ENCODE peak calls at places on chromosome 12, in four cellular contexts. D is neuronal stem cell, I is breast epithelium, B is GM23248. P is an unnamed sample. For H3K36me3, H3K27me3 and H3K4me1, the result is how much of the 10 kb centered on the place peaks cover.

GRCh38 chr12:123960856-123961255 is 11.8 kb downstream of the CCDC92 start:
- DNase-seq in B (no peak), D (no peak), I (no peak), P (peak)

GRCh38 chr12:47837190-47838171 is 17.8 kb upstream of the HDAC7 start:
- DNase-seq in I (peak), D (peak), B (peak), P (peak)

GRCh38 chr12:6903712-6904111 is 910 bp upstream of the LRRC23 start:
- DNase-seq in D (no peak), I (no peak), B (no peak), P (no peak)

GRCh38 chr12:82174936-82175335 is 183.3 kb downstream of the CCDC59 start:
- DNase-seq in I (no peak), B (no peak), D (no peak), P (no peak)

GRCh38 chr12:102421801-102422583 is 58.4 kb downstream of the IGF1 start:
- DNase-seq in I (no peak), D (no peak), B (no peak), P (no peak)

GRCh38 chr12:73935817-73936216 is 601.8 kb upstream of the ATXN7L3B start:
- DNase-seq in B (no peak), D (no peak), I (no peak), P (peak)

GRCh38 chr12:124904306-124905098 is 9.9 kb downstream of the UBC start:
- DNase-seq in B (peak), D (no peak), I (peak), P (peak)

GRCh38 chr12:31245822-31246469 is 80.0 kb downstream of the SINHCAF start:
- DNase-seq in B (no peak), D (no peak), I (no peak), P (no peak)

GRCh38 chr12:115230576-115230975 is 546.6 kb upstream of the TBX3 start:
- DNase-seq in D (no peak), B (no peak), I (no peak), P (no peak)

GRCh38 chr12:68263366-68263765 is 10.0 kb upstream of the IL22 start:
- DNase-seq in B (peak), I (no peak), D (no peak), P (peak)

GRCh38 chr12:90036641-90037040 is 328.0 kb upstream of the ATP2B1 start:
- DNase-seq in D (no peak), B (peak), I (no peak), P (no peak)

GRCh38 chr12:19036673-19037357 is 92.7 kb upstream of the PLEKHA5 start:
- DNase-seq in D (no peak), B (peak), I (no peak), P (no peak)

GRCh38 chr12:70660620-70661219 is 23.5 kb upstream of the PTPRB start:
- DNase-seq in D (no peak), B (peak), I (no peak), P (no peak)

GRCh38 chr12:13205809-13206559 is 9.5 kb downstream of the EMP1 start:
- DNase-seq in D (no peak), B (peak), I (no peak), P (peak)

GRCh38 chr12:84632556-84632955 is 280.0 kb downstream of the SLC6A15 start:
- DNase-seq in I (no peak), B (no peak), D (no peak), P (peak)

GRCh38 chr12:49264466-49264872 is 413 bp upstream of the TUBA1C start:
- DNase-seq in D (no peak), B (peak), I (no peak), P (peak)

GRCh38 chr12:13450231-13451080 is 253.9 kb downstream of the EMP1 start:
- DNase-seq in I (no peak), D (no peak), B (no peak), P (no peak)

GRCh38 chr12:41979574-41979973 is 165.1 kb downstream of the GXYLT1 start:
- DNase-seq in B (no peak), D (no peak), I (no peak), P (no peak)

GRCh38 chr12:73973486-73973885 is 564.1 kb upstream of the ATXN7L3B start:
- DNase-seq in B (no peak), I (no peak), D (no peak), P (no peak)

GRCh38 chr12:45572114-45572513 is 157.4 kb upstream of the ARID2 start:
- DNase-seq in I (no peak), D (no peak), B (no peak), P (no peak)

GRCh38 chr12:42790761-42791151 is 201.2 kb upstream of the PRICKLE1 start:
- DNase-seq in I (no peak), B (peak), D (no peak), P (peak)

GRCh38 chr12:116659771-116660481 is 77.9 kb downstream of the SPRING1 start:
- DNase-seq in D (no peak), I (no peak), B (peak), P (no peak)

GRCh38 chr12:117034691-117035090 is 64.5 kb downstream of the TESC start:
- DNase-seq in D (no peak), I (no peak), B (no peak), P (no peak)

GRCh38 chr12:98185606-98186005 is 329.8 kb upstream of the TMPO start:
- DNase-seq in D (no peak), I (no peak), B (no peak), P (no peak)

GRCh38 chr12:129840145-129840884 is 63.5 kb downstream of the TMEM132D start:
- DNase-seq in I (no peak), B (no peak), D (no peak), P (no peak)

GRCh38 chr12:73308747-73309146 is 1036.6 kb downstream of the TRHDE start:
- DNase-seq in B (no peak), I (no peak), D (no peak), P (no peak)

GRCh38 chr12:80778005-80778541 is 61.4 kb downstream of the MYF5 start:
- DNase-seq in D (no peak), B (peak), I (no peak), P (peak)

GRCh38 chr12:46221255-46222128 is 47.4 kb downstream of the SLC38A1 start:
- DNase-seq in I (no peak), D (no peak), B (peak), P (peak)

GRCh38 chr12:111443586-111443985 is 37.9 kb downstream of the SH2B3 start:
- DNase-seq in B (peak), D (no peak), I (no peak), P (no peak)

GRCh38 chr12:6326316-6326959 is 15.4 kb downstream of the TNFRSF1A start:
- DNase-seq in D (no peak), I (no peak), B (peak), P (no peak)

GRCh38 chr12:57954768-57955167 is 13.4 kb downstream of the ATP23 start:
- DNase-seq in B (no peak), I (no peak), D (no peak), P (peak)
- H3K36me3 ChIP-seq in B (under half), I (under half), D (under half), P (under half)

DNA sequence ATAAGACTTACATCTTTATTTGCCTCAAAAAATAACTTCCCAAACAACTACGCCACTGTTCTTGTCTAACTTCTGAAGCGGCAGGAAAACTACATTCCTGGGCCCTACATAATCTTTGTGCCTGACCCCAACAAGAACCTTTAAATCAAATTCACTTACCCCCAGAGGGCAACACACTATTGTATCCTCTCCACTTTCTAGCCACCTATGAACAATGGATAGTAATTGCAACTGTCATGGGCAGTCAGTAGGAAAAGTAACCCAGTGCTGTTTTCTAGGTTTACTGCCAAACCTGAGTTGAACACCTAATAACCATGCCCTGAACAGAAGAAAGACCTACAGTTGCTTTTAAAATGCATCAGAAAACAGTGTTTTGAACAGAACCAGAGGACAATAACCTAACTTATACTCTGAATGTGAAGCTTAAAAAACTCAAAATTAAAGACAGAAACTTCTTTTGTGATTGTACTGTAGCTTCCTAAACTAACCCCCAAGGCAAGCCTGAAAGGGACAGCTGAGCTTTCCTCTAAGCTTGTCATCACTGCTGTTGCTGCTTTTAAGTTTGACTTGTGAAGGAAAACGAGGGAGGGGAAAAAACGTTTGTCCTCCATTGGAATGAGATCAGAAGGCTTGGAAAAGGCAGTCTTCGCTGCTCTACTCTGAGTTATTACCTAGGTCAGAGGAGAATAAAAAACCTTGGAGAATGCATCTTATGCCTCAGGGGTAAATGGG is 195.7 kb downstream of the SOX5 start:
- DNase-seq in D (peak), I (no peak), B (no peak), P (no peak)
- H3K27me3 ChIP-seq in D (under half), I (under half), B (under half), P (under half)

DNA sequence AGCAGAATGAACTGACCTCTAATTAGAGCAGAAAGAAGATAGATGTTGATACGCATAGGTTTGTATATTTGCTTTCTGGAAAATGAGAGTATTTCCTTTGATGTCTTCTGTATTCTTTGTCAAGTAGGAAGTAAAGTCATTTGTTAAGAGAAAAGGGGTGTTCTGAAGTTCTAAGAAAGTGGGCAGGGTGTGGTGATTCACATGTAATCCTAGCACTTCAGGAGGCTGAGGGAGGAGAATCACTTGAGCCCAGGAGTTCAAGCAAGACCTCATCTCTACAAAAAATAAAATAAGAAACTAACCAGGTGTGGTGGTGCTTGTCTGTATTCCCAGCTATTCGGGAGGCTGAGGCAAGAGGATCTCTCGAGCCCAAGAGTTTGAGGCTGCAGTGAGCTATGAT is 2.8 kb downstream of the RHNO1 start:
- DNase-seq in D (no peak), B (no peak), I (no peak), P (no peak)
- H3K4me1 ChIP-seq in D (under half), B (under half), I (under half), P (under half)

GRCh38 chr12:121724930-121725329 is 12.4 kb downstream of the TMEM120B start:
- DNase-seq in I (no peak), D (no peak), B (no peak), P (no peak)

GRCh38 chr12:121725420-121725819 is 12.9 kb downstream of the TMEM120B start:
- DNase-seq in B (no peak), D (no peak), I (no peak), P (no peak)

GRCh38 chr12:121731473-121731872 is 18.9 kb downstream of the TMEM120B start:
- DNase-seq in B (no peak), I (no peak), D (no peak), P (no peak)

GRCh38 chr12:121723200-121723599 is 10.6 kb downstream of the TMEM120B start:
- DNase-seq in D (no peak), I (no peak), B (no peak), P (no peak)

GRCh38 chr12:121729021-121729420 is 16.5 kb downstream of the TMEM120B start:
- DNase-seq in B (no peak), I (no peak), D (no peak), P (no peak)
- H3K36me3 ChIP-seq in B (under half), I (under half), D (under half), P (under half)

P was measured in adipocyte.